ENCODE peak calls at places on chromosomes 4 and X, in five cellular contexts. O is H1, Q is cardiac fibroblast, I is ureter, U is NAMALWA. V is an unnamed sample.

GRCh38 chr4:152535236-152535902 is 523 bp downstream of the FBXW7 start:
- DNase-seq in Q (no peak), O (no peak), U (peak; percentile 43), I (no peak), V (no peak)

GRCh38 chrX:136204571-136204970 is 46.6 kb downstream of the MAP7D3 start:
- DNase-seq in Q (peak; percentile 85), O (no peak), U (no peak), I (no peak), V (no peak)

GRCh38 chr4:102736636-102737549 is 23.9 kb downstream of the MANBA start:
- DNase-seq in Q (no peak), U (no peak), O (no peak), I (no peak), V (no peak)

GRCh38 chr4:84221704-84222103 is 277.4 kb downstream of the NKX6-1 start:
- DNase-seq in Q (no peak), O (no peak), U (no peak), I (no peak), V (no peak)

GRCh38 chrX:120769576-120770341 is 105.9 kb downstream of the CT47B1 start:
- DNase-seq in O (no peak), Q (peak; percentile 82), I (no peak), U (peak; percentile 61), V (peak; percentile 9)

GRCh38 chr4:183129675-183130074 is 30.6 kb downstream of the WWC2 start:
- DNase-seq in Q (no peak), U (no peak), O (no peak), I (no peak), V (no peak)

GRCh38 chrX:100413231-100413630 is 3.2 kb upstream of the PCDH19 start:
- DNase-seq in I (no peak), O (no peak), Q (peak; percentile 73), U (peak; percentile 65), V (peak; percentile 45)

GRCh38 chrX:151714367-151714766 is 1.5 kb upstream of the FATE1 start:
- DNase-seq in U (no peak), I (no peak), Q (no peak), O (no peak), V (no peak)

GRCh38 chrX:152896450-152896849 is 1.4 kb upstream of the ZNF185 start:
- DNase-seq in U (no peak), I (no peak), Q (peak; percentile 49), O (no peak), V (no peak)

GRCh38 chr4:56530269-56531148 is 24.9 kb downstream of the ARL9 start:
- DNase-seq in I (peak; percentile 87), U (peak; percentile 84), O (no peak), Q (peak; percentile 78), V (peak; percentile 83)

GRCh38 chr4:183323295-183323694 is 1.1 kb upstream of the CLDN24 start:
- DNase-seq in I (no peak), U (no peak), Q (no peak), O (no peak), V (no peak)

GRCh38 chr4:82017680-82018079 is 356.1 kb downstream of the HNRNPD start:
- DNase-seq in I (no peak), O (no peak), U (peak; percentile 49), Q (peak; percentile 25), V (peak; percentile 42)

GRCh38 chr4:156875697-156876096 is 95.9 kb downstream of the PDGFC start:
- DNase-seq in Q (no peak), U (no peak), O (no peak), I (no peak), V (no peak)

GRCh38 chr4:82965763-82966162 is 44.9 kb downstream of the LIN54 start:
- DNase-seq in O (no peak), I (no peak), U (no peak), Q (no peak), V (no peak)

GRCh38 chrX:23478561-23478960 is 143.9 kb downstream of the PTCHD1 start:
- DNase-seq in U (no peak), Q (no peak), I (no peak), O (no peak), V (no peak)

GRCh38 chrX:154967603-154968002 is 54.9 kb downstream of the F8 start:
- DNase-seq in O (no peak), Q (peak; percentile 45), I (no peak), U (no peak), V (peak; percentile 8)

GRCh38 chr4:55396305-55397023 is 707 bp downstream of the TMEM165 start:
- DNase-seq in Q (peak; percentile 70), I (peak; percentile 57), U (peak; percentile 51), O (no peak), V (peak; percentile 30)